ENCODE peak calls at places on chromosome 10, in ten cellular contexts. P is NCI-H1436; M is stimulated activated CD8-positive, alpha-beta memory T cell treated with anti-CD3 and anti-CD28 coated beads, Interleukin-2, amount 100 ng/mL, for 48 hours; I is left cardiac atrium; Q is activated CD8-positive, alpha-beta memory T cell treated with anti-CD3 and anti-CD28 coated beads, Interleukin-2, amount 50 U/mL, for 48 hours; D is erythroblast; A is chondrocyte; W is stimulated activated CD4-positive, alpha-beta T cell treated with anti-CD3 and anti-CD28 coated beads, Interleukin-1b, Interleukin-23, amount 100 ng/mL, for 24 hours; C is HS-27A; K is NCI-H510A treated with DMSO at 0.1 percent for 48 hours. E is an unnamed sample.

GRCh38 chr10:12909836-12910185 is 91.7 kb downstream of the CCDC3 start:
- DNase-seq in A (no peak), C (no peak), D (no peak), K (no peak), P (no peak), M (no peak), W (no peak), I (no peak), Q (no peak), E (no peak)

GRCh38 chr10:73991203-73991602 is 6.7 kb upstream of the VCL start:
- DNase-seq in I (no peak), A (no peak), Q (no peak), C (no peak), W (no peak), P (no peak), M (no peak), K (no peak), D (no peak), E (no peak)

GRCh38 chr10:79331226-79331625 is 16.0 kb upstream of the PPIF start:
- DNase-seq in K (no peak), P (no peak), A (no peak), C (no peak), D (no peak), Q (no peak), M (no peak), I (peak; percentile 8), W (no peak), E (no peak)

GRCh38 chr10:65993451-65993850 is 932.4 kb upstream of the LRRTM3 start:
- DNase-seq in C (no peak), Q (no peak), M (no peak), P (no peak), W (no peak), K (no peak), I (no peak), A (no peak), D (no peak), E (no peak)

GRCh38 chr10:74011762-74012161 is 13.8 kb downstream of the VCL start:
- DNase-seq in C (no peak), P (no peak), D (peak; percentile 84), M (no peak), K (no peak), Q (no peak), I (peak; percentile 41), W (no peak), A (no peak), E (no peak)

GRCh38 chr10:95356190-95356955 is 65.6 kb upstream of the PDLIM1 start:
- DNase-seq in W (no peak), D (no peak), K (no peak), M (no peak), P (no peak), A (no peak), I (no peak), Q (no peak), C (no peak), E (no peak)

GRCh38 chr10:63497321-63497720 is 23.9 kb upstream of the REEP3 start:
- DNase-seq in M (no peak), I (no peak), W (no peak), D (no peak), C (no peak), K (no peak), A (no peak), Q (no peak), P (no peak), E (no peak)

GRCh38 chr10:25944771-25945170 is 10.7 kb downstream of the MYO3A start:
- DNase-seq in C (no peak), I (no peak), A (no peak), K (no peak), P (no peak), Q (no peak), M (no peak), D (no peak), W (no peak), E (no peak)

GRCh38 chr10:113103131-113103830 is 153.2 kb downstream of the TCF7L2 start:
- DNase-seq in Q (no peak), C (no peak), A (no peak), D (no peak), K (no peak), I (no peak), W (no peak), M (no peak), P (no peak), E (no peak)

GRCh38 chr10:5293691-5294550 is 70.8 kb upstream of the UCN3 start:
- DNase-seq in D (peak; percentile 65), P (peak; percentile 65), C (no peak), A (no peak), K (peak; percentile 8), I (peak; percentile 67), M (peak; percentile 34), Q (peak; percentile 85), W (peak; percentile 75), E (peak; percentile 82)

GRCh38 chr10:55063817-55064216 is 262.8 kb upstream of the PCDH15 start:
- DNase-seq in I (no peak), M (no peak), P (no peak), D (no peak), Q (no peak), A (no peak), W (no peak), C (no peak), K (no peak), E (no peak)

GRCh38 chr10:6089334-6090219 is 743 bp downstream of the RBM17 start:
- DNase-seq in C (no peak), M (no peak), P (no peak), K (no peak), W (no peak), D (peak; percentile 67), Q (no peak), I (no peak), A (no peak), E (no peak)

E was measured in left colon.